ENCODE peak calls at places on chromosomes 3 and 15, in four cellular contexts. Y is lung, W is suprapubic skin, Z is glutamatergic neuron. P is an unnamed sample.

GRCh38 chr15:78925956-78926743 is 18.7 kb downstream of the CTSH start:
- DNase-seq in Y (no peak), W (peak), Z (no peak), P (no peak)

GRCh38 chr15:71133734-71134464 is 18.6 kb downstream of the THSD4 start:
- DNase-seq in Y (no peak), W (no peak), Z (no peak), P (no peak)

GRCh38 chr3:127027061-127027735 is 44.3 kb downstream of the PLXNA1 start:
- DNase-seq in Y (no peak), W (no peak), Z (no peak), P (no peak)

GRCh38 chr3:20657566-20657965 is 471.6 kb upstream of the SGO1 start:
- DNase-seq in Y (no peak), W (no peak), Z (no peak), P (no peak)

GRCh38 chr3:25155696-25156471 is 272.2 kb upstream of the RARB start:
- DNase-seq in Y (no peak), W (no peak), Z (no peak), P (peak)

GRCh38 chr3:43192028-43192427 is 86.1 kb upstream of the POMGNT2 start:
- DNase-seq in Y (no peak), W (no peak), Z (no peak), P (no peak)

GRCh38 chr3:72960812-72961518 is 35.6 kb upstream of the PPP4R2 start:
- DNase-seq in Y (peak), W (no peak), Z (no peak), P (no peak)

GRCh38 chr3:157605356-157605755 is 102.1 kb upstream of the VEPH1 start:
- DNase-seq in Y (no peak), W (no peak), Z (no peak), P (no peak)

GRCh38 chr3:183134844-183135243 is 27.7 kb downstream of the LAMP3 start:
- DNase-seq in Y (peak), W (no peak), Z (no peak), P (no peak)

GRCh38 chr15:96331141-96331941 is 841 bp downstream of the NR2F2 start:
- DNase-seq in Y (no peak), W (no peak), Z (peak), P (no peak)

GRCh38 chr3:144586382-144586781 is 614.8 kb downstream of the DIPK2A start:
- DNase-seq in Y (no peak), W (no peak), Z (no peak), P (no peak)

GRCh38 chr3:172020763-172021162 is 18.6 kb upstream of the FNDC3B start:
- DNase-seq in Y (no peak), W (no peak), Z (no peak), P (no peak)

GRCh38 chr3:9349321-9350117 is 13.3 kb upstream of the THUMPD3 start:
- DNase-seq in Y (no peak), W (no peak), Z (no peak), P (no peak)

GRCh38 chr3:127800508-127800907 is 21.8 kb downstream of the MGLL start:
- DNase-seq in Y (no peak), W (no peak), Z (no peak), P (no peak)

GRCh38 chr3:117842086-117842485 is 1132.5 kb downstream of the TUSC7 start:
- DNase-seq in Y (no peak), W (no peak), Z (no peak), P (no peak)

GRCh38 chr3:31495971-31496370 is 36.8 kb upstream of the STT3B start:
- DNase-seq in Y (no peak), W (no peak), Z (no peak), P (no peak)

GRCh38 chr3:79497447-79498111 is 270.2 kb downstream of the ROBO1 start:
- DNase-seq in Y (no peak), W (no peak), Z (no peak), P (no peak)

GRCh38 chr3:38126121-38126892 is 10.6 kb downstream of the ACAA1 start:
- DNase-seq in Y (no peak), W (no peak), Z (no peak), P (no peak)

GRCh38 chr3:102215166-102215565 is 219.6 kb upstream of the ZPLD1 start:
- DNase-seq in Y (no peak), W (no peak), Z (no peak), P (no peak)

GRCh38 chr15:61527836-61528589 is 298.9 kb upstream of the RORA start:
- DNase-seq in Y (no peak), W (no peak), Z (peak), P (no peak)

GRCh38 chr3:8319935-8320634 is 181.5 kb upstream of the LMCD1 start:
- DNase-seq in Y (no peak), W (no peak), Z (no peak), P (no peak)

GRCh38 chr3:60365360-60365759 is 885.9 kb downstream of the FHIT start:
- DNase-seq in Y (no peak), W (no peak), Z (no peak), P (no peak)

GRCh38 chr3:173930251-173930650 is 532.7 kb downstream of the NLGN1 start:
- DNase-seq in Y (no peak), W (no peak), Z (no peak), P (no peak)

GRCh38 chr15:65695073-65695472 is 73.3 kb downstream of the SLC24A1 start:
- DNase-seq in Y (no peak), W (no peak), Z (no peak), P (no peak)

GRCh38 chr15:40323953-40324937 is 753 bp downstream of the INAFM2 start:
- DNase-seq in Y (no peak), W (peak), Z (peak), P (no peak)

GRCh38 chr3:173823911-173824460 is 426.4 kb downstream of the NLGN1 start:
- DNase-seq in Y (no peak), W (no peak), Z (no peak), P (no peak)

GRCh38 chr3:138686771-138687221 is 78.2 kb downstream of the FAIM start:
- DNase-seq in Y (no peak), W (no peak), Z (no peak), P (no peak)

GRCh38 chr15:44536298-44536961 is 517 bp upstream of the EIF3J start:
- DNase-seq in Y (peak), W (peak), Z (peak), P (peak)

GRCh38 chr3:126501736-126502135 is 15.8 kb downstream of the UROC1 start:
- DNase-seq in Y (no peak), W (no peak), Z (no peak), P (no peak)

DNA sequence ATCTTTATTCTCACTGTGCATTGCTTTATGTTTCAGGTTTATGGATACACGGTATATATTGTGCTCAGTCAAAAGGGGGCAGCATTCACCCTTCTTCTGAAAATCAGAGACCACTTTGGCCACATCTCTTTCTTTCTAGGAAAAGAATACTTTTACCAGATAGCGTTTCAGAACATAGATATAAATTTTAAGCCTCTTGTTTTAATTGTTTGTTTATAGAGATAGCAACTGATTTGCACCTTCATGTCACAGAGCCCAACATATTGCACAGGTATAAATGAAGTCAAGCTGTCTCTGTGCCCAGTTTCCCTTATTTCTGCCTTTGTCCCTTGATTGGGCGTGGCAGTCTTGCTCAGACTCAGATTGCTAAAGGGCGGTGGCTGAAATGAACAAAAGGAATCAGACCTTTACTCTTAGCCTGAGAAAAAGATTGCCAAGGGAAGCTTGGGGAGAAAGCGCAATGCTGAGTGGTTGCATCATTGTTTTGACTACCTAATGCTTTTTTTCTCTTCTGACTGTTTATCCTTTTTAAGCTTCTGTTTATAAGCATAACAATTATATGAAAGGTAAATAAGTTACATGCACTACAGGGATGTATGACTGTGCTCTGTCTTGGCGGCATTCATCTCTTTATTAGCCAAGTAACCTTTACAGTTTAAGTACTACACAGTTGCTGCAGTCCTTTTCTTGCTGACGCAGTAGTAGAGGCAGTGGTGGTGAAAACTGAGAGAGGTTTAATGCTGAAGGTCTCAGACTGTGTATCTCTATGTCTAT is 70.8 kb upstream of the ZBTB20 start:
- DNase-seq in Y (no peak), W (no peak), Z (peak), P (peak)
- TF ChIP-seq CTCF in Y (peak), W (peak), Z (peak), P (peak)

GRCh38 chr3:195394024-195394423 is 48.8 kb downstream of the ACAP2 start:
- DNase-seq in Y (no peak), W (no peak), Z (no peak), P (no peak)

GRCh38 chr3:195394700-195395099 is 48.1 kb downstream of the ACAP2 start:
- DNase-seq in Y (no peak), W (no peak), Z (no peak), P (no peak)

GRCh38 chr3:195397524-195397923 is 45.3 kb downstream of the ACAP2 start:
- DNase-seq in Y (no peak), W (no peak), Z (no peak), P (no peak)

DNA sequence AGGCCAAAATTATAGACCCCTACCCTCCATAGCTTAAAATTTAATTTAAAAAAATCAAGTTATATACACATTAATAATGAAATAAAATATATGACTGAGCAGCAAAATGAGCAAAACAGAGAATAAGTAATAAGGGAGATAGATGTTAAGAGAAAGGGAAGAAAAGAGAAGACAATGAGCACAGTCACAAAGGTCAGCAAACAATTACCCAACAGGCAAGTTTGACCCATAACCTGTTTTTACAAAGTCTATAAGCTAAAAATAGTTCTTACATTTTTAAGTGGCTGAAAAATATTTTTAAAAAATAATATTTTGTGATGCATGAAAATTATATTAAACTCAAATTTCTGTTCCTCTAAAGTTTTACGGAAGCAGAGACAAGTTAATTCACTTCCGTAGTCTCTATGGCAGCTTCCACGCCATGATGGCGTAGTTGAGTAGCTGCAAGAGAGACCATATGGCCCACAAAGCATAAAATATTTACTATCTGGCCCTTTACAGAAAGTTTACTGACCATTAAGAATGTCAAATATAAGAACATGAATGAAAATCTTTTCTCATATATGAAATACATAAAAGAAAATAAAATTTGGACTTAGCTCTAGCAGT is 47.5 kb downstream of the ACAP2 start:
- DNase-seq in Y (no peak), W (no peak), Z (no peak), P (no peak)
- TF ChIP-seq CTCF in Y (no peak), W (no peak), Z (no peak), P (no peak)

GRCh38 chr15:93477721-93478120 is 388.7 kb upstream of the RGMA start:
- DNase-seq in Y (no peak), W (no peak), Z (no peak), P (no peak)
- TF ChIP-seq CTCF in Y (no peak), W (no peak), Z (no peak), P (no peak)

GRCh38 chr3:170368921-170369320 is 11.4 kb downstream of the SKIL start:
- DNase-seq in Y (no peak), W (no peak), Z (no peak), P (no peak)
- TF ChIP-seq CTCF in Y (no peak), W (no peak), Z (peak), P (peak)

GRCh38 chr15:90598053-90598577 is 68.4 kb downstream of the CRTC3 start:
- DNase-seq in Y (peak), W (no peak), Z (no peak), P (no peak)
- TF ChIP-seq CTCF in Y (no peak), W (no peak), Z (no peak), P (no peak)

GRCh38 chr3:155377861-155378260 is 84.4 kb upstream of the STRIT1 start:
- DNase-seq in Y (no peak), W (no peak), Z (no peak), P (no peak)

GRCh38 chr3:155386817-155387403 is 93.4 kb upstream of the STRIT1 start:
- DNase-seq in Y (no peak), W (no peak), Z (no peak), P (no peak)

GRCh38 chr3:155385896-155386295 is 92.4 kb upstream of the STRIT1 start:
- DNase-seq in Y (no peak), W (no peak), Z (no peak), P (no peak)

GRCh38 chr3:155386306-155386705 is 92.8 kb upstream of the STRIT1 start:
- DNase-seq in Y (no peak), W (no peak), Z (no peak), P (no peak)

DNA sequence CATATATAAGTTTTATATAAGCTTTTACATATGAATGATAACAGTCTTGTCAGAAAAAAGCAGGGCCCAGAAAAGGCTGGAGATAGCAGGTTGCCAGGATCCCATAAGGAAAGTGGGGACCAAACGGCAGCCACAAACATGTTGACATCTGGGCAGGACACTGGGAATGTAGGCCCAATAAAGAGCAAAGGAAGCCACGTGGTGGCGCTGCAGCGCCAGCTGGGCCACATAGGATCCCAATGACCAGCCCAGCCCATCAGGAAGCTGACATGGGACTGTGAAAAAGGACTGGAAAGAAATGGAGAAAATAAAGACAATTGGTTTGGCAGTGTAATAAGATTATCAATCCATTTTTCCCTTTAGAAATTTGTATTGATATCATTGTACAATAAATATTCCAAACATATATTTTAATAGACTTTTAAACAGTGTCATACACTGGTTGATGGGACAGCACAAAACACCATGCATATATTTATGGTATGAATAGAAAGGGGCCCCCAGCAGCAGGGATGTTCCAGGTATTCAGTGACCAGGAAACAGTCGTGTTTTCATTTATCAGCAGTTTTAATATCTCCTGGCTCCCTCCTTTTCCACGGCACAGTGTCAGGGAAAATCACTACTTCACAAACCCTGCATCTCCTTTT is 89.0 kb upstream of the STRIT1 start:
- DNase-seq in Y (peak), W (no peak), Z (peak), P (peak)
- TF ChIP-seq CTCF in Y (peak), W (peak), Z (peak), P (peak)